ENCODE peak calls at places on chromosomes 5 and 9, in eight cellular contexts. One of them, this sample, is unnamed.

GRCh38 chr9:114003756-114004155 is 74.3 kb downstream of the AMBP start:
- DNase-seq in Calu3: no peak
- DNase-seq in amygdala: no peak
- DNase-seq in naive thymus-derived CD8-positive, alpha-beta T cell: no peak
- DNase-seq in activated T-helper 1 cell treated with anti-CD3 and anti-CD28 coated beads, Interleukin-2, amount 50 U/mL, for 16 hours: no peak
- DNase-seq in Jurkat, Clone E6-1: no peak
- DNase-seq in adipocyte: peak
- DNase-seq in LHCN-M2: no peak
- DNase-seq in this sample: no peak

GRCh38 chr9:111914749-111915424 is 18.3 kb downstream of the UGCG start:
- DNase-seq in amygdala: no peak
- DNase-seq in activated T-helper 1 cell treated with anti-CD3 and anti-CD28 coated beads, Interleukin-2, amount 50 U/mL, for 16 hours: no peak
- DNase-seq in LHCN-M2: peak
- DNase-seq in adipocyte: peak
- DNase-seq in naive thymus-derived CD8-positive, alpha-beta T cell: no peak
- DNase-seq in Calu3: no peak
- DNase-seq in Jurkat, Clone E6-1: no peak
- DNase-seq in this sample: no peak

GRCh38 chr9:129929467-129930125 is 94.3 kb downstream of the USP20 start:
- DNase-seq in LHCN-M2: no peak
- DNase-seq in naive thymus-derived CD8-positive, alpha-beta T cell: no peak
- DNase-seq in amygdala: no peak
- DNase-seq in Calu3: no peak
- DNase-seq in Jurkat, Clone E6-1: no peak
- DNase-seq in adipocyte: no peak
- DNase-seq in activated T-helper 1 cell treated with anti-CD3 and anti-CD28 coated beads, Interleukin-2, amount 50 U/mL, for 16 hours: no peak
- DNase-seq in this sample: peak

GRCh38 chr5:669111-669841 is 23.9 kb downstream of the TPPP start:
- DNase-seq in Jurkat, Clone E6-1: no peak
- DNase-seq in adipocyte: peak
- DNase-seq in Calu3: no peak
- DNase-seq in naive thymus-derived CD8-positive, alpha-beta T cell: peak
- DNase-seq in activated T-helper 1 cell treated with anti-CD3 and anti-CD28 coated beads, Interleukin-2, amount 50 U/mL, for 16 hours: peak
- DNase-seq in amygdala: peak
- DNase-seq in LHCN-M2: peak
- DNase-seq in this sample: peak

GRCh38 chr5:80608730-80609129 is 38.6 kb upstream of the ANKRD34B start:
- DNase-seq in activated T-helper 1 cell treated with anti-CD3 and anti-CD28 coated beads, Interleukin-2, amount 50 U/mL, for 16 hours: no peak
- DNase-seq in amygdala: no peak
- DNase-seq in Jurkat, Clone E6-1: no peak
- DNase-seq in naive thymus-derived CD8-positive, alpha-beta T cell: no peak
- DNase-seq in LHCN-M2: no peak
- DNase-seq in adipocyte: no peak
- DNase-seq in Calu3: no peak
- DNase-seq in this sample: no peak

GRCh38 chr9:105270711-105271110 is 26.3 kb downstream of the SLC44A1 start:
- DNase-seq in Calu3: no peak
- DNase-seq in LHCN-M2: no peak
- DNase-seq in activated T-helper 1 cell treated with anti-CD3 and anti-CD28 coated beads, Interleukin-2, amount 50 U/mL, for 16 hours: no peak
- DNase-seq in adipocyte: no peak
- DNase-seq in Jurkat, Clone E6-1: no peak
- DNase-seq in naive thymus-derived CD8-positive, alpha-beta T cell: no peak
- DNase-seq in amygdala: no peak
- DNase-seq in this sample: no peak

GRCh38 chr5:56449071-56449470 is 215.9 kb upstream of the ANKRD55 start:
- DNase-seq in activated T-helper 1 cell treated with anti-CD3 and anti-CD28 coated beads, Interleukin-2, amount 50 U/mL, for 16 hours: no peak
- DNase-seq in amygdala: no peak
- DNase-seq in adipocyte: peak
- DNase-seq in Jurkat, Clone E6-1: no peak
- DNase-seq in LHCN-M2: no peak
- DNase-seq in Calu3: no peak
- DNase-seq in naive thymus-derived CD8-positive, alpha-beta T cell: no peak
- DNase-seq in this sample: no peak

GRCh38 chr5:13976867-13977479 is 32.5 kb upstream of the DNAH5 start:
- DNase-seq in naive thymus-derived CD8-positive, alpha-beta T cell: no peak
- DNase-seq in Jurkat, Clone E6-1: no peak
- DNase-seq in LHCN-M2: peak
- DNase-seq in amygdala: no peak
- DNase-seq in activated T-helper 1 cell treated with anti-CD3 and anti-CD28 coated beads, Interleukin-2, amount 50 U/mL, for 16 hours: no peak
- DNase-seq in adipocyte: peak
- DNase-seq in Calu3: peak
- DNase-seq in this sample: no peak

GRCh38 chr9:72675586-72675985 is 154.2 kb downstream of the TMC1 start:
- DNase-seq in LHCN-M2: no peak
- DNase-seq in naive thymus-derived CD8-positive, alpha-beta T cell: no peak
- DNase-seq in Jurkat, Clone E6-1: no peak
- DNase-seq in amygdala: no peak
- DNase-seq in adipocyte: peak
- DNase-seq in Calu3: peak
- DNase-seq in activated T-helper 1 cell treated with anti-CD3 and anti-CD28 coated beads, Interleukin-2, amount 50 U/mL, for 16 hours: no peak
- DNase-seq in this sample: no peak

GRCh38 chr5:1517838-1518237 is 5.9 kb downstream of the LPCAT1 start:
- DNase-seq in Calu3: no peak
- DNase-seq in naive thymus-derived CD8-positive, alpha-beta T cell: no peak
- DNase-seq in LHCN-M2: no peak
- DNase-seq in Jurkat, Clone E6-1: no peak
- DNase-seq in activated T-helper 1 cell treated with anti-CD3 and anti-CD28 coated beads, Interleukin-2, amount 50 U/mL, for 16 hours: no peak
- DNase-seq in amygdala: no peak
- DNase-seq in adipocyte: no peak
- DNase-seq in this sample: no peak

GRCh38 chr9:15354713-15355112 is 47.7 kb upstream of the TTC39B start:
- DNase-seq in activated T-helper 1 cell treated with anti-CD3 and anti-CD28 coated beads, Interleukin-2, amount 50 U/mL, for 16 hours: no peak
- DNase-seq in LHCN-M2: no peak
- DNase-seq in amygdala: no peak
- DNase-seq in Jurkat, Clone E6-1: peak
- DNase-seq in adipocyte: no peak
- DNase-seq in Calu3: no peak
- DNase-seq in naive thymus-derived CD8-positive, alpha-beta T cell: no peak
- DNase-seq in this sample: no peak

GRCh38 chr5:93601433-93602175 is 18.6 kb downstream of the NR2F1 start:
- DNase-seq in naive thymus-derived CD8-positive, alpha-beta T cell: no peak
- DNase-seq in amygdala: no peak
- DNase-seq in LHCN-M2: no peak
- DNase-seq in Calu3: no peak
- DNase-seq in activated T-helper 1 cell treated with anti-CD3 and anti-CD28 coated beads, Interleukin-2, amount 50 U/mL, for 16 hours: no peak
- DNase-seq in adipocyte: no peak
- DNase-seq in Jurkat, Clone E6-1: no peak
- DNase-seq in this sample: no peak

GRCh38 chr9:98080346-98080745 is 23.8 kb downstream of the NANS start:
- DNase-seq in naive thymus-derived CD8-positive, alpha-beta T cell: no peak
- DNase-seq in LHCN-M2: no peak
- DNase-seq in adipocyte: peak
- DNase-seq in Jurkat, Clone E6-1: no peak
- DNase-seq in Calu3: no peak
- DNase-seq in amygdala: no peak
- DNase-seq in activated T-helper 1 cell treated with anti-CD3 and anti-CD28 coated beads, Interleukin-2, amount 50 U/mL, for 16 hours: no peak
- DNase-seq in this sample: no peak

GRCh38 chr5:147487031-147487750 is 22.7 kb downstream of the DPYSL3 start:
- DNase-seq in naive thymus-derived CD8-positive, alpha-beta T cell: no peak
- DNase-seq in LHCN-M2: no peak
- DNase-seq in adipocyte: no peak
- DNase-seq in Calu3: no peak
- DNase-seq in Jurkat, Clone E6-1: no peak
- DNase-seq in amygdala: no peak
- DNase-seq in activated T-helper 1 cell treated with anti-CD3 and anti-CD28 coated beads, Interleukin-2, amount 50 U/mL, for 16 hours: no peak
- DNase-seq in this sample: no peak

GRCh38 chr9:99361827-99362226 is 139.7 kb downstream of the SEC61B start:
- DNase-seq in adipocyte: no peak
- DNase-seq in Calu3: no peak
- DNase-seq in Jurkat, Clone E6-1: no peak
- DNase-seq in naive thymus-derived CD8-positive, alpha-beta T cell: no peak
- DNase-seq in amygdala: no peak
- DNase-seq in activated T-helper 1 cell treated with anti-CD3 and anti-CD28 coated beads, Interleukin-2, amount 50 U/mL, for 16 hours: no peak
- DNase-seq in LHCN-M2: no peak
- DNase-seq in this sample: no peak

This sample was measured in stimulated activated CD4-positive, alpha-beta T cell treated with anti-CD3 and anti-CD28 coated beads, Interleukin-1b, Interleukin-23, amount 100 ng/mL, for 48 hours.